ENCODE peak calls at places on chromosomes 7 and 10, in ten cellular contexts. N is heart right ventricle; D is dorsolateral prefrontal cortex; R is HCT116; T is CD8-positive, alpha-beta T cell; G is sigmoid colon; Q is stomach; U is left lung; Y is psoas muscle; S is HepG2. E is an unnamed sample.

GRCh38 chr7:139341776-139342244 is 673 bp downstream of the FMC1 start:
- DNase-seq in S (no peak), N (no peak), G (no peak), Y (no peak), T (no peak), D (no peak), Q (no peak), R (no peak), U (no peak), E (no peak)

GRCh38 chr7:2112261-2113203 is 120.2 kb downstream of the MAD1L1 start:
- DNase-seq in U (no peak), Q (no peak), T (no peak), R (no peak), G (no peak), N (no peak), Y (no peak), D (no peak), S (no peak), E (no peak)

GRCh38 chr7:99311702-99312101 is 14.0 kb upstream of the ARPC1A start:
- DNase-seq in Y (no peak), T (no peak), Q (no peak), G (no peak), S (no peak), U (no peak), R (no peak), N (no peak), D (no peak), E (no peak)

GRCh38 chr7:22725585-22725984 is 1.4 kb upstream of the IL6 start:
- DNase-seq in R (peak), T (no peak), D (no peak), U (no peak), N (no peak), Y (no peak), Q (no peak), S (peak), G (no peak), E (no peak)

GRCh38 chr7:84060760-84061261 is 133.8 kb downstream of the SEMA3A start:
- DNase-seq in U (no peak), S (no peak), G (no peak), D (no peak), R (no peak), T (no peak), N (no peak), Y (no peak), Q (no peak), E (no peak)

GRCh38 chr7:87202705-87203104 is 16.8 kb downstream of the TMEM243 start:
- DNase-seq in S (no peak), Y (no peak), D (no peak), G (no peak), Q (no peak), U (no peak), R (no peak), N (no peak), T (no peak), E (no peak)

GRCh38 chr10:82826132-82826531 is 951.1 kb downstream of the NRG3 start:
- DNase-seq in Y (no peak), R (no peak), T (no peak), Q (no peak), D (no peak), U (no peak), S (no peak), N (no peak), G (no peak), E (no peak)

GRCh38 chr10:102243304-102243703 is 2.0 kb upstream of the PITX3 start:
- DNase-seq in Y (no peak), R (no peak), S (peak), D (no peak), U (no peak), G (no peak), Q (no peak), N (no peak), T (no peak), E (no peak)

GRCh38 chr7:128697301-128697905 is 25.3 kb downstream of the GARIN1A start:
- DNase-seq in T (peak), R (no peak), U (peak), Q (peak), G (peak), S (peak), N (peak), Y (peak), D (no peak), E (no peak)

GRCh38 chr7:102066476-102066875 is 220.2 kb upstream of the SH2B2 start:
- DNase-seq in G (peak), D (no peak), Y (no peak), R (no peak), S (no peak), N (no peak), U (no peak), T (no peak), Q (no peak), E (no peak)

GRCh38 chr10:75283150-75284096 is 47.7 kb upstream of the COMTD1 start:
- DNase-seq in Y (no peak), Q (no peak), D (no peak), U (no peak), S (no peak), R (no peak), G (no peak), N (no peak), T (no peak), E (no peak)

GRCh38 chr10:29714096-29714874 is 79.5 kb upstream of the SVIL start:
- DNase-seq in R (peak), Y (no peak), D (no peak), T (no peak), G (no peak), U (no peak), S (no peak), N (no peak), Q (no peak), E (peak)

GRCh38 chr7:56105508-56105907 is 768 bp downstream of the CHCHD2 start:
- DNase-seq in Q (no peak), D (no peak), T (no peak), R (peak), N (no peak), Y (no peak), S (peak), U (no peak), G (no peak), E (no peak)
- H3K27ac ChIP-seq in Q (peak), D (peak), T (peak), R (peak), N (peak), Y (peak), S (peak), U (peak), G (peak), E (peak)

DNA sequence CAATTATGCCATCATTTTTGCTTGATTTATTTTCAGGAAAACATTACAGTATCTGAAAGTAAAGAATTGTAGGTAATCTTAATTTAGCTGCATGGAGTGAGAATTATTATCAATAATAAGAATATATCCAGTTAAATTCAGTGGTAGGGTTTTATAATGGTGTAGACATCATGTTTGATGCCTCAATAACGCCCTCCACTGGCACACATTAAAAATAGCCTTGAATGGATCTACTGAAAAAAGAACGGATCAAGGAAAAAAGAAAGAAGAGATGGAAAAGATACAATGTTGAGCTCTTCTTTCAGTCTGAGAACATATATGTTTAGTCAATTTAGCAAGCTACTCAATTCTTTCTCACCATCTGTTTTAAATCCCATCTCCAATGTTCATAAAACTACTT is 319.2 kb downstream of the CDC14C start:
- DNase-seq in D (no peak), G (no peak), Q (no peak), R (no peak), Y (no peak), S (no peak), T (no peak), U (no peak), N (no peak), E (no peak)
- TF ChIP-seq CTCF in D (no peak), G (no peak), Q (no peak), R (no peak), Y (no peak), S (no peak), T (no peak), U (no peak), N (no peak), E (no peak)

GRCh38 chr10:22629843-22630228 is 84.5 kb downstream of the PIP4K2A start:
- DNase-seq in Q (no peak), D (no peak), U (no peak), G (no peak), T (no peak), Y (no peak), R (no peak), S (no peak), N (no peak), E (no peak)
- H3K4me3 ChIP-seq in Q (no peak), D (no peak), U (no peak), G (no peak), T (peak), Y (no peak), R (no peak), S (no peak), N (no peak), E (no peak)

GRCh38 chr7:44880317-44881018 is 4.9 kb downstream of the PURB start:
- DNase-seq in U (no peak), N (no peak), G (no peak), S (no peak), D (no peak), R (no peak), T (no peak), Y (no peak), Q (no peak), E (no peak)
- H3K27ac ChIP-seq in U (no peak), N (peak), G (peak), S (no peak), D (no peak), R (no peak), T (no peak), Y (peak), Q (no peak), E (no peak)

GRCh38 chr7:48528689-48529088 is 357.4 kb downstream of the ABCA13 start:
- DNase-seq in Q (no peak), T (no peak), R (no peak), Y (no peak), N (no peak), D (no peak), G (no peak), U (no peak), S (no peak), E (no peak)
- TF ChIP-seq CTCF in Q (no peak), T (no peak), R (no peak), Y (no peak), N (no peak), D (no peak), G (no peak), U (no peak), S (no peak), E (no peak)

GRCh38 chr7:80548790-80549530 is 37.1 kb upstream of the GNAT3 start:
- DNase-seq in Q (no peak), D (no peak), U (no peak), Y (no peak), G (no peak), S (no peak), T (no peak), R (no peak), N (no peak), E (no peak)
- H3K4me3 ChIP-seq in Q (no peak), D (no peak), U (no peak), Y (no peak), G (no peak), S (no peak), T (no peak), R (no peak), N (no peak), E (no peak)

GRCh38 chr10:6071181-6072175 is 9.3 kb upstream of the IL2RA start:
- DNase-seq in T (no peak), R (no peak), Q (peak), G (no peak), S (no peak), N (no peak), D (no peak), Y (no peak), U (no peak), E (no peak)
- H3K27ac ChIP-seq in T (no peak), R (no peak), Q (no peak), G (no peak), S (no peak), N (peak), D (peak), Y (no peak), U (no peak), E (no peak)

GRCh38 chr7:50372921-50373320 is 68.4 kb downstream of the IKZF1 start:
- DNase-seq in G (no peak), U (no peak), D (no peak), S (no peak), R (no peak), T (no peak), Y (no peak), Q (no peak), N (no peak), E (no peak)
- TF ChIP-seq CTCF in G (no peak), U (no peak), D (no peak), S (no peak), R (no peak), T (no peak), Y (no peak), Q (no peak), N (no peak), E (no peak)

E was measured in ovary.